ENCODE peak calls at places on chromosomes 5 and 9, in four cellular contexts. L is breast epithelium, J is A549, W is testis. P is an unnamed sample.
A peak's percentile ranks its signal among the peaks of the same experiment; 100 is the strongest.

GRCh38 chr5:133531634-133532033 is 80.7 kb downstream of the FSTL4 start:
- DNase-seq in L (peak; percentile 29), J (no peak), W (peak; percentile 38), P (no peak)

GRCh38 chr5:80591352-80591751 is 21.3 kb upstream of the ANKRD34B start:
- DNase-seq in L (no peak), J (no peak), W (no peak), P (peak; percentile 51)

GRCh38 chr5:55711531-55712022 is 547 bp downstream of the SLC38A9 start:
- DNase-seq in L (no peak), J (no peak), W (no peak), P (no peak)

GRCh38 chr9:91727316-91727861 is 222.6 kb downstream of the ROR2 start:
- DNase-seq in L (no peak), J (peak; percentile 55), W (no peak), P (peak; percentile 19)

GRCh38 chr5:138542120-138542955 is 698 bp downstream of the ETF1 start:
- DNase-seq in L (peak; percentile 29), J (no peak), W (no peak), P (peak; percentile 7)

GRCh38 chr5:136082390-136083193 is 50.1 kb upstream of the SMAD5 start:
- DNase-seq in L (peak; percentile 49), J (peak; percentile 70), W (peak; percentile 86), P (peak; percentile 82)

GRCh38 chr9:117303643-117304230 is 111.1 kb downstream of the ASTN2 start:
- DNase-seq in L (no peak), J (no peak), W (no peak), P (no peak)

GRCh38 chr5:144566747-144567415 is 396.2 kb downstream of the KCTD16 start:
- DNase-seq in L (no peak), J (no peak), W (no peak), P (no peak)

GRCh38 chr5:134099288-134099872 is 15.1 kb upstream of the TCF7 start:
- DNase-seq in L (no peak), J (no peak), W (no peak), P (no peak)

GRCh38 chr9:127137640-127138360 is 15.4 kb upstream of the ANGPTL2 start:
- DNase-seq in L (no peak), J (no peak), W (no peak), P (no peak)

GRCh38 chr5:152505442-152506042 is 100.5 kb upstream of the NMUR2 start:
- DNase-seq in L (no peak), J (peak; percentile 63), W (peak; percentile 78), P (peak; percentile 65)

GRCh38 chr9:136527721-136528710 is 17.8 kb downstream of the NOTCH1 start:
- DNase-seq in L (no peak), J (peak; percentile 45), W (no peak), P (peak; percentile 24)
- H3K4me1 ChIP-seq in L (no peaks in the 10 kb centered on the region), J (peaks cover 42% of the 10 kb centered on the region), W (peaks cover 4% of the 10 kb centered on the region), P (peaks cover 54% of the 10 kb centered on the region)

DNA sequence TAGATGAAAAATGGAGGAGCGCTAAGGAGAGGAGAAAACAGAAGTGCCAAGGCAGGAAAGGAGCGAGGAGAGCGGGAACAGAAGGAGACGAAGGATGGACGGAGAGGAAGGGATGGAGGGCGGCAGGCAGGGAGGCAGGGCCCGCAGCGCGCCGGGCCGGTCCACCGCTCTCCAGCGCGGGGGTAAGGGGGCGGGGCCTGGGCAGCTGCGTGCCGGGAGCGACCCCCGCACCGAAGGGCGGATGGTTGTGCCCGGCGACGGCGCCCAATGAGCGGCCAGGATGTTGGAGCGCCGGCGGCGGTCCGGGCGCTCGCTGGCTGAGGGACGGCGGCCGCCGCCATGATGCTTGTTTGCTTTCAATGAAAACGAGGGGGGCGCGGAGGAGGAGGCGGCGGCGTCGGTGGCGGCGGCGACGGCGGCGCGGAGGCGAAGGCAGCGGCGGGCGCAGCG is at the start of gene CNOT6:
- DNase-seq in L (peak; percentile 91), J (peak; percentile 95), W (peak; percentile 94), P (peak; percentile 93)
- TF ChIP-seq POLR2A in L (no peak), J (peak; percentile 32), W (no peak), P (no peak)

GRCh38 chr9:124594215-124594614 is 87.0 kb upstream of the NR5A1 start:
- DNase-seq in L (no peak), J (no peak), W (no peak), P (peak; percentile 17)
- H3K4me1 ChIP-seq in L (no peaks in the 10 kb centered on the region), J (peaks cover 21% of the 10 kb centered on the region), W (peaks cover 5% of the 10 kb centered on the region), P (peaks cover 29% of the 10 kb centered on the region)

GRCh38 chr9:128771745-128772519 is at the start of gene ZER1:
- DNase-seq in L (peak; percentile 90), J (peak; percentile 89), W (peak; percentile 95), P (peak; percentile 95)
- TF ChIP-seq POLR2A in L (peak; percentile 65), J (peak; percentile 30), W (no peak), P (peak; percentile 91)

GRCh38 chr9:129938291-129938979 is 103.2 kb downstream of the USP20 start:
- DNase-seq in L (no peak), J (no peak), W (no peak), P (no peak)

GRCh38 chr9:129939426-129939825 is 103.6 kb downstream of the FNBP1 start:
- DNase-seq in L (no peak), J (no peak), W (no peak), P (no peak)

GRCh38 chr9:129933709-129934586 is 98.7 kb downstream of the USP20 start:
- DNase-seq in L (no peak), J (no peak), W (no peak), P (no peak)

GRCh38 chr9:129933215-129933614 is 98.0 kb downstream of the USP20 start:
- DNase-seq in L (no peak), J (no peak), W (no peak), P (no peak)

DNA sequence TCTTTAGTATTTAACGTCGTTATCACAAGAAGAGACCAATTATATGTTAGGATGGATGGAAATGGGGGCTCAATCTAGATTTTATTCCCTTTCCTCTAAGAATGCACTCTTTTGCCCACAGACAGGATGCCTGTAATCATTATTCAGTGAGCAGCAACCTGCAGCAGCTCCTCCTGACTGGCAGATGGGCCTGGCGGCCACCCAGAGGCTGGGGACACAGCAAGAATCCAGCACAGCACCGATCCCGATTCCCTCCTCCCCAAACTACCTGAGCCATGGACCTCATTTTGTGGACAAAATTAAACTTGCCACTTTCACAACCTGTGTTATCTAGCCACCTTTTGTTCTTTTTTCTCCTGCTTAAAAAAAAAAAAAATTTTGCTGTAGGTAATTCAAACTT is 101.0 kb downstream of the USP20 start:
- DNase-seq in L (no peak), J (no peak), W (no peak), P (no peak)
- H3K4me1 ChIP-seq in L (no peaks in the 10 kb centered on the region), J (peaks cover 4% of the 10 kb centered on the region), W (peaks cover 34% of the 10 kb centered on the region), P (peaks cover 42% of the 10 kb centered on the region)

GRCh38 chr5:43485406-43485805 is 1.7 kb upstream of the TMEM267 start:
- DNase-seq in L (no peak), J (peak; percentile 18), W (no peak), P (no peak)

GRCh38 chr5:43483210-43484048 is at the start of gene TMEM267:
- DNase-seq in L (peak; percentile 90), J (peak; percentile 93), W (peak; percentile 96), P (peak; percentile 94)

GRCh38 chr5:43482490-43483064 is 1.1 kb downstream of the TMEM267 start:
- DNase-seq in L (no peak), J (no peak), W (no peak), P (no peak)

GRCh38 chr5:43486353-43486752 is 2.7 kb upstream of the TMEM267 start:
- DNase-seq in L (no peak), J (no peak), W (no peak), P (no peak)

DNA sequence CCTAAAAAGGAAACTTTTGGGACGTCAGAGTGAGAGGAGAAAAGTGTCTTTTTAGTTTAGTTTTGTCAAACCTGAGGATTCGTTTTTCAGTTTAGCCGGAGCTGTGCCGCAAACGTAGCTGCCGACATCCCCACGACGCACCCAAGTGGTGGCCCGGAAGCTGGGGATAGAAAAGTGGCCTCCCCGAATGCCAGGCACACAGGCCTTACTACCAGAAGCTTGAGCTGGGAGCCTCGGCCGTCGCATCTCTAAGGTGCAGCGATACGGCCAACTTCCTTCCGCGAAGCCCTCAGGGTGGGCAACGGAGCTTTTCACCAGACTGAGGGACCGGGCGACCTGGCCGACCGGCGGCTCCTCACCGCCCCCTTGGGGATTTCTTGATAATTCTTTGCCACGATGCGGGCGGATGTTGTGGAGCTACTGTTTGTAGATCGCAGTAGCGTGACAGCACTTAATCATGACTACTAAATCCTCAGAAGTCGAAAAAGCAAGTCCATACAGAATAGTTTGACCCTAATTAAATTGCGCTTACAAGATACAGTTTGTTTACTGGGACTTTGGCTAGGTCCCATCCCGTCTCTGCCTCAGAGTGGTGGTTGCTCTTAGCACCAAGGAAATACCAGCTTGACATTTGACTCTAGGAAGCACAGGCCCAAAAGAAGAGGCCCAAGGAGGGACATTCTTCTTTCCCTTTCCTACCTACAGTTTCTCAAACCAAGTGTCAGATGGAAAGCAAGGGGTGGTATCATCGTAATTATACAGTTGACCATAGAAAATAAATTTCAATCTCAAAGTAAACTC is 584 bp upstream of the TMEM267 start:
- DNase-seq in L (peak; percentile 78), J (peak; percentile 85), W (peak; percentile 86), P (peak; percentile 86)
- TF ChIP-seq POLR2A in L (no peak), J (no peak), W (no peak), P (no peak)

DNA sequence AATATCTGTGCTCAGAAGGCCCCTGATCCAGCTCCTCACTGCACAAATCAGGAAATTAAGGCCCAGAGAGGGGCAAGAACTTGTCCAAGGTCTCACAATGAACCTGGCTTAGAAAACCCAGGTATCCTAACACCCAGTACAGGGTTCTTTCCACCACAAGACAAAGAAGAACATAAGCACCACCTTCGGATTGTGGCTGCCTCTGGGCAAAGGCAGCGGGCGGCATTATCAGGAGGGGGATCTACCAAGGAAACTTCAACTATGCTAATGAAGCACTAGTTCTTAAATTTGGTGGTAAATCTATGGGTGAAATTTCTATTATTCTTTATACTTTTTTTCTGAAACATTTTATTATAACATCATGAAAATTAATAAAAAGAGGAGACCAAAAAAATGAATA is 17.9 kb downstream of the ANXA6 start:
- DNase-seq in L (no peak), J (no peak), W (no peak), P (no peak)
- H3K4me1 ChIP-seq in L (no peaks in the 10 kb centered on the region), J (no peaks in the 10 kb centered on the region), W (peaks cover 22% of the 10 kb centered on the region), P (no peaks in the 10 kb centered on the region)

GRCh38 chr5:61724102-61724501 is 392.0 kb downstream of the ZSWIM6 start:
- DNase-seq in L (no peak), J (no peak), W (no peak), P (no peak)

DNA sequence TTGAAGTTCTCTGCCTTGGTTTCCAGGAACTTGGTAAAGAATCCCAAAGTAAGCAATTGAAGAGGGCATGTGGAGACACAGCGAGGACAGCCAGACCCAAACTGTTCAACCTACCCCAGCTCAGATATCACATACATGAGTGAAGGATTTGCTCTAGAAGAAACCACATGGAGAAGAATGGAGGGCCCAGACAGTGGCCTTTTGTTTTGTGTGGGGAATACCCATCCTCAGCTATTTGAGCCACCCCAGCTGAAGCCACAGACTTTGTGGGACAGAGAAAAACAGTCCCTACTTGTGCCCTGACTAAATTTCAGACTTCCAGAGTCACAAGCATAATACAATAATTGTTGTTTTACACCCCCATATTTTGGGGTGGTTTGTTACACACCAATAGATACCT is 387.1 kb downstream of the ZSWIM6 start:
- DNase-seq in L (no peak), J (no peak), W (no peak), P (no peak)
- TF ChIP-seq POLR2A in L (no peak), J (no peak), W (no peak), P (no peak)